ENCODE peak calls at places on chromosomes 16 and 17, in seven cellular contexts. V is epithelial cell of esophagus, B is left ventricle myocardium inferior, N is foreskin fibroblast, I is breast epithelium, K is AG04450, C is mucosa of descending colon. W is an unnamed sample.

GRCh38 chr16:19524866-19525723 is 1.4 kb downstream of the CCP110 start:
- DNase-seq in V (peak; percentile 66), B (no peak), N (peak; percentile 30), I (no peak), K (no peak), C (no peak), W (no peak)

GRCh38 chr16:10983175-10983558 is 38.8 kb downstream of the CLEC16A start:
- DNase-seq in V (peak; percentile 44), B (no peak), N (no peak), I (no peak), K (no peak), C (no peak), W (no peak)

GRCh38 chr16:29815032-29815721 is 775 bp upstream of the PAGR1 start:
- DNase-seq in V (no peak), B (peak; percentile 51), N (peak; percentile 72), I (no peak), K (no peak), C (peak; percentile 78), W (no peak)

GRCh38 chr16:3256876-3257465 is 538 bp upstream of the MEFV start:
- DNase-seq in V (peak; percentile 57), B (no peak), N (peak; percentile 47), I (no peak), K (no peak), C (no peak), W (peak; percentile 85)

GRCh38 chr16:56915311-56916105 is 16.4 kb upstream of the HERPUD1 start:
- DNase-seq in V (no peak), B (no peak), N (no peak), I (no peak), K (no peak), C (no peak), W (no peak)

GRCh38 chr17:56269509-56269908 is 116.2 kb downstream of the ANKFN1 start:
- DNase-seq in V (no peak), B (no peak), N (peak; percentile 22), I (no peak), K (no peak), C (no peak), W (peak; percentile 33)

GRCh38 chr16:13032911-13033310 is 131.5 kb downstream of the SHISA9 start:
- DNase-seq in V (no peak), B (no peak), N (no peak), I (no peak), K (no peak), C (no peak), W (no peak)

GRCh38 chr17:65455154-65455971 is 106.1 kb downstream of the AXIN2 start:
- DNase-seq in V (no peak), B (no peak), N (no peak), I (no peak), K (no peak), C (no peak), W (no peak)

GRCh38 chr17:83046759-83047478 is 32.5 kb upstream of the METRNL start:
- DNase-seq in V (no peak), B (no peak), N (no peak), I (no peak), K (no peak), C (no peak), W (no peak)

GRCh38 chr16:88650749-88651275 is at the start of gene CYBA:
- DNase-seq in V (peak; percentile 70), B (peak; percentile 82), N (peak; percentile 84), I (peak; percentile 49), K (no peak), C (peak; percentile 95), W (peak; percentile 33)

GRCh38 chr17:17921192-17922082 is 50.8 kb downstream of the TOM1L2 start:
- DNase-seq in V (peak; percentile 78), B (no peak), N (peak; percentile 95), I (peak; percentile 42), K (peak; percentile 81), C (no peak), W (peak; percentile 93)

GRCh38 chr17:77374170-77374936 is 233.6 kb downstream of the SEC14L1 start:
- DNase-seq in V (no peak), B (peak; percentile 87), N (peak; percentile 95), I (peak; percentile 85), K (peak; percentile 74), C (peak; percentile 90), W (peak; percentile 82)
- TF ChIP-seq CTCF in V (no peak), B (peak; percentile 56), N (peak; percentile 41), I (no peak), K (peak; percentile 56), C (no peak), W (peak; percentile 28)

GRCh38 chr16:35011-35775 is 18.2 kb downstream of the POLR3K start:
- DNase-seq in V (peak; percentile 22), B (no peak), N (no peak), I (no peak), K (no peak), C (peak; percentile 58), W (no peak)
- H3K4me3 ChIP-seq in V (no peak overlapping the region), B (no peak overlapping the region), N (no peak overlapping the region), I (no peak overlapping the region), K (no peak overlapping the region), C (no peak overlapping the region), W (no peak overlapping the region)

DNA sequence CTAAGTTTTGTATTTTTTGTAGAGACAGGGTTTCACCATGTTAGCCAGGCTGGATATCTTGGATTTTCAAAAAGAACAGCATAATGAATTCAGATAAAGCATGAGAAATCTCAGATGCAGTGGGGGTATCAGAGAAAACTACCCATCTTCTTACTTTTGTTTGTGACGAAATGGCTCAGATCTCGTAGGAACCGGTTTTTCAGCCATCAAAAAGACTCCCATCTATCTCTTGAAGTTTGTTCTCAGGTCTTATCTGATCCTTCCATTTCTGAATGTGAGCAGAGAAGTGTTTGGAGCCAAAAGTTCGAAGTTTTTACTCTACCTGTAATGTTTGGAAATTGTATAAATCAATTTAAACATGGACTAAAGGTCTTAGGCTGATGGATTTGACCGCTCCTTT is 57.2 kb downstream of the LDHD start:
- DNase-seq in V (no peak), B (no peak), N (no peak), I (no peak), K (no peak), C (no peak), W (no peak)
- TF ChIP-seq CTCF in V (no peak), B (no peak), N (no peak), I (no peak), K (no peak), C (no peak), W (no peak)

GRCh38 chr17:42520540-42520951 is 15.5 kb upstream of the NAGLU start:
- DNase-seq in V (no peak), B (no peak), N (no peak), I (no peak), K (no peak), C (no peak), W (no peak)

GRCh38 chr17:42521666-42522262 is 14.3 kb upstream of the NAGLU start:
- DNase-seq in V (no peak), B (peak; percentile 34), N (peak; percentile 47), I (no peak), K (no peak), C (no peak), W (no peak)

GRCh38 chr17:42522263-42522790 is 13.7 kb upstream of the NAGLU start:
- DNase-seq in V (no peak), B (peak; percentile 16), N (no peak), I (no peak), K (no peak), C (no peak), W (no peak)

GRCh38 chr17:42519546-42520444 is 16.2 kb upstream of the NAGLU start:
- DNase-seq in V (peak; percentile 83), B (peak; percentile 90), N (peak; percentile 99), I (peak; percentile 95), K (peak; percentile 99), C (peak; percentile 84), W (peak; percentile 98)

GRCh38 chr17:42521036-42521435 is 15.0 kb upstream of the NAGLU start:
- DNase-seq in V (no peak), B (no peak), N (no peak), I (no peak), K (no peak), C (no peak), W (no peak)
- H3K4me3 ChIP-seq in V (no peak overlapping the region), B (peak overlapping the region; percentile 1), N (no peak overlapping the region), I (no peak overlapping the region), K (no peak overlapping the region), C (no peak overlapping the region), W (no peak overlapping the region)